ENCODE peak calls at places on chromosomes 13 and 19, in six cellular contexts. J is osteoblast, W is breast epithelium, X is glutamatergic neuron, H is choroid plexus epithelial cell, Z is tibial artery. E is an unnamed sample.

GRCh38 chr19:46648961-46649960 is 11.7 kb downstream of the DACT3 start:
- DNase-seq in H (no peak), J (peak; percentile 84), W (no peak), Z (no peak), X (no peak), E (no peak)

GRCh38 chr19:47344425-47344824 is 4.7 kb upstream of the DHX34 start:
- DNase-seq in Z (no peak), W (no peak), X (no peak), H (no peak), J (no peak), E (no peak)

GRCh38 chr19:43555185-43555770 is 20.0 kb downstream of the XRCC1 start:
- DNase-seq in W (no peak), X (peak; percentile 89), Z (peak; percentile 64), H (peak; percentile 87), J (peak; percentile 97), E (no peak)

GRCh38 chr13:112335135-112335534 is 41.0 kb upstream of the SPACA7 start:
- DNase-seq in Z (no peak), J (no peak), W (no peak), H (no peak), X (no peak), E (no peak)

GRCh38 chr13:79901336-79901735 is 420.4 kb downstream of the NDFIP2 start:
- DNase-seq in X (no peak), Z (no peak), W (no peak), J (no peak), H (peak; percentile 58), E (no peak)

GRCh38 chr19:15304140-15304705 is 28.1 kb downstream of the BRD4 start:
- DNase-seq in H (no peak), X (no peak), Z (no peak), J (no peak), W (no peak), E (no peak)

GRCh38 chr13:51844862-51845573 is at the start of gene TMEM272:
- DNase-seq in H (peak; percentile 47), W (no peak), J (peak; percentile 83), X (peak; percentile 80), Z (no peak), E (no peak)

GRCh38 chr19:49425922-49426592 is 869 bp downstream of the GFY start:
- DNase-seq in J (peak; percentile 93), W (no peak), Z (no peak), H (no peak), X (peak; percentile 66), E (no peak)

GRCh38 chr13:48539550-48539949 is 6.7 kb upstream of the RCBTB2 start:
- DNase-seq in Z (no peak), H (no peak), W (no peak), X (no peak), J (no peak), E (no peak)

GRCh38 chr13:36764957-36765356 is 54.1 kb upstream of the RFXAP start:
- DNase-seq in J (peak; percentile 67), W (no peak), Z (no peak), H (no peak), X (no peak), E (no peak)
- TF ChIP-seq CTCF in J (no peak), W (no peak), Z (no peak), H (no peak), X (no peak), E (no peak)

GRCh38 chr13:72805663-72806341 is 23.9 kb downstream of the PIBF1 start:
- DNase-seq in W (no peak), J (no peak), X (no peak), Z (no peak), H (peak; percentile 23), E (no peak)
- TF ChIP-seq CTCF in W (no peak), J (no peak), X (no peak), Z (no peak), H (no peak), E (no peak)

GRCh38 chr13:97810152-97810551 is 143.3 kb upstream of the IPO5 start:
- DNase-seq in J (no peak), H (peak; percentile 59), Z (no peak), X (no peak), W (no peak), E (no peak)
- TF ChIP-seq CTCF in J (peak; percentile 50), H (peak; percentile 67), Z (peak; percentile 48), X (peak; percentile 34), W (no peak), E (no peak)

GRCh38 chr13:30934381-30934780 is 1.9 kb downstream of the TEX26 start:
- DNase-seq in H (peak; percentile 59), X (peak; percentile 20), Z (no peak), W (no peak), J (no peak), E (no peak)
- TF ChIP-seq CTCF in H (peak; percentile 51), X (peak; percentile 18), Z (no peak), W (no peak), J (peak; percentile 19), E (no peak)

DNA sequence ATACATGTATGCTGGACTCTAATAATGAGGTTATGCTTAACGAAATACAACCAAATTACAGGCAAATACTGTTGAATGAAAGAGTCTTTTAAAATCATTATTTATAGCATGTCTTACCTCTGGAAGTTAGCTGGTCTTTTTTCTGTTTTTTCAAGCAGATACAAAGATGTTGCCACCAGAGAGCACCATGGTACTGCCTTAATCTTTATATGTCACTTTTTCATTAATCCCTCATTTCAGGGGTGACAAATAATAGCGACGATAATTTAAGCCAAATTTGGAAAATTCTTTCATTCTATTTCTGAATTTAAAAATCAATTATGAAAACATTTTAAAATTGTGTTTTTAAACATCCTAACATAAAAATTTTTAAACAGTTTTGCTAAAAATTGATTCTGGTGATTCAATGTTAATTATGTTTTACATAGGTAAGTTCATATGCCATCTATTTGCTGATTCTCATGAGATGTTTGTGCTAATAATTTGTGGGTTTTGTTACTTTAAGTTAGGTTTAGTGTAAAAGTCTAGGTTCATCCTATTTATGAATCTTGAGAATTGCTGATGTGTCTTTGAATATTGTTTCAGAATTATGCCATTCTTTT is 379.3 kb upstream of the SGCG start:
- DNase-seq in H (peak; percentile 5), J (peak; percentile 6), W (no peak), Z (no peak), X (no peak), E (no peak)
- TF ChIP-seq CTCF in H (no peak), J (no peak), W (peak; percentile 21), Z (peak; percentile 18), X (no peak), E (no peak)

DNA sequence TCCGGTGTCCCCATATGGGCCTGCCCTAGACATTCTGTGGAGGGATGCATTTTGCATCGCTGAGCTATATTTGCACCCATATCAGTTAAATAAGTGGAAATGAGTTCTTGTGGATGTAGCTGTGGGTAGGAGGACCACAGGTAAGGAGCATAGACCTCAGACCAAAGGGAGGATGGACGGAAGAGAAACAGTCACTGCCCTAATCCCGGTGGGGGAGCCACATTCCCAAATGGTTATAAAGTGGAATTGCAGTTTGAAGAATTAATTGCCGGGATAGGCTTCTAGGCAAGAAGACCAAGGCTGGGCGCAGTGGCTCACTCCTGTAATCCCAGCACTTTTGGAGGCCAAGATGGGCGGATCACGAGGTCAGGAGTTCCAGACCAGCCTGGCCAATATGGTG is 1.8 kb downstream of the SDHAF1 start:
- DNase-seq in W (no peak), Z (no peak), J (peak; percentile 83), X (no peak), H (no peak), E (no peak)
- TF ChIP-seq CTCF in W (no peak), Z (no peak), J (no peak), X (no peak), H (no peak), E (no peak)

GRCh38 chr13:72781461-72782439 is at the start of the genes DIS3 and PIBF1:
- DNase-seq in J (peak; percentile 96), W (peak; percentile 96), X (peak; percentile 98), H (peak; percentile 99), Z (peak; percentile 97), E (peak; percentile 98)
- TF ChIP-seq CTCF in J (peak; percentile 7), W (no peak), X (no peak), H (no peak), Z (no peak), E (no peak)

DNA sequence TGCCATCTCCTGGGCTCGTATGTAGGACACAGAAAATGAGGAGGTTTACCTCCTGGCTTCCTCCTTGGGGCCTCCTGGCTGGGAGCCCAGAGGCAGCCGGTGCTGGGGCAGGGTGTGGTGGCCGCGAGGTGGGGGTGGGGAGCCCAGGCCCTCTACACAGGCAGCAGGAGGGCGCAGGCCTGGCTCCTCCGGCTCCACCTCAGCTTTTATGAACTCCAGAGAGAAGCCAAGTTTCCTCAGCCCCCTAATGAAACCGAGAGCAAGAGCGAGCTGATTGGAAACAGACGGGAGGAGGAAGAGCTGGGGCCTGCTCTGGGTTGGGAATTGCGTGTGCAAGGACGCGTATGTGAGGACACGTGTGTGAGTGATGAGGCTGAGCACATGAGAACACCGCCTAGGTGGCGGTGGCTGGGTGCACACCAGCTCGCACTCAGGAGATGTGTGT is 23.1 kb downstream of the LYL1 start:
- DNase-seq in H (peak; percentile 53), J (no peak), W (no peak), Z (no peak), X (peak; percentile 50), E (no peak)
- TF ChIP-seq CTCF in H (no peak), J (no peak), W (no peak), Z (no peak), X (no peak), E (no peak)

GRCh38 chr19:48418317-48419064 is 25.0 kb downstream of the GRIN2D start:
- DNase-seq in X (no peak), H (no peak), W (no peak), Z (no peak), J (peak; percentile 67), E (no peak)
- TF ChIP-seq CTCF in X (no peak), H (peak; percentile 28), W (no peak), Z (no peak), J (peak; percentile 23), E (no peak)

GRCh38 chr13:95614641-95615245 is 29.8 kb downstream of the DZIP1 start:
- DNase-seq in J (no peak), X (no peak), Z (no peak), W (no peak), H (no peak), E (no peak)
- TF ChIP-seq CTCF in J (no peak), X (no peak), Z (no peak), W (no peak), H (no peak), E (no peak)